ENCODE peak calls at places on chromosomes 12 and 14, in four cellular contexts. One of them, this sample, is unnamed.

GRCh38 chr14:33985242-33985641 is 34.4 kb upstream of the EGLN3 start:
- DNase-seq in astrocyte: no peak
- DNase-seq in mucosa of descending colon: no peak
- DNase-seq in heart right ventricle: no peak
- DNase-seq in this sample: no peak

GRCh38 chr12:109772622-109773321 is 59.1 kb downstream of the FAM222A start:
- DNase-seq in astrocyte: no peak
- DNase-seq in mucosa of descending colon: no peak
- DNase-seq in heart right ventricle: no peak
- DNase-seq in this sample: no peak

GRCh38 chr14:30223966-30224365 is 296.3 kb upstream of the PRKD1 start:
- DNase-seq in astrocyte: no peak
- DNase-seq in mucosa of descending colon: no peak
- DNase-seq in heart right ventricle: no peak
- DNase-seq in this sample: peak; percentile 4

GRCh38 chr12:57546438-57547365 is at the start of gene DCTN2:
- DNase-seq in astrocyte: peak; percentile 91
- DNase-seq in mucosa of descending colon: peak; percentile 95
- DNase-seq in heart right ventricle: peak; percentile 93
- DNase-seq in this sample: peak; percentile 99

GRCh38 chr12:99367181-99367580 is 280.4 kb upstream of the GARIN6 start:
- DNase-seq in astrocyte: no peak
- DNase-seq in mucosa of descending colon: no peak
- DNase-seq in heart right ventricle: no peak
- DNase-seq in this sample: no peak

GRCh38 chr14:106378191-106378590 is 851.8 kb downstream of the TMEM121 start:
- DNase-seq in astrocyte: no peak
- DNase-seq in mucosa of descending colon: no peak
- DNase-seq in heart right ventricle: no peak
- DNase-seq in this sample: no peak

GRCh38 chr12:77070382-77071294 is 5.3 kb upstream of the E2F7 start:
- DNase-seq in astrocyte: no peak
- DNase-seq in mucosa of descending colon: no peak
- DNase-seq in heart right ventricle: no peak
- DNase-seq in this sample: no peak

GRCh38 chr12:116818948-116819832 is 62.1 kb downstream of the HRK start:
- DNase-seq in astrocyte: peak; percentile 81
- DNase-seq in mucosa of descending colon: peak; percentile 93
- DNase-seq in heart right ventricle: peak; percentile 92
- DNase-seq in this sample: peak; percentile 83

GRCh38 chr12:14605401-14605989 is 37.8 kb upstream of the PLBD1 start:
- DNase-seq in astrocyte: no peak
- DNase-seq in mucosa of descending colon: no peak
- DNase-seq in heart right ventricle: no peak
- DNase-seq in this sample: no peak

GRCh38 chr12:43789941-43790340 is 16.2 kb downstream of the TWF1 start:
- DNase-seq in astrocyte: peak; percentile 39
- DNase-seq in mucosa of descending colon: no peak
- DNase-seq in heart right ventricle: no peak
- DNase-seq in this sample: peak; percentile 1

GRCh38 chr14:31950760-31951637 is 126.1 kb upstream of the ARHGAP5 start:
- DNase-seq in astrocyte: peak; percentile 73
- DNase-seq in mucosa of descending colon: peak; percentile 85
- DNase-seq in heart right ventricle: peak; percentile 56
- DNase-seq in this sample: peak; percentile 77

GRCh38 chr12:25248137-25248536 is 2.6 kb downstream of the KRAS start:
- DNase-seq in astrocyte: no peak
- DNase-seq in mucosa of descending colon: no peak
- DNase-seq in heart right ventricle: no peak
- DNase-seq in this sample: no peak
- H3K4me3 ChIP-seq in astrocyte: no peak overlapping the region
- H3K4me3 ChIP-seq in mucosa of descending colon: no peak overlapping the region
- H3K4me3 ChIP-seq in heart right ventricle: no peak overlapping the region
- H3K4me3 ChIP-seq in this sample: no peak overlapping the region

DNA sequence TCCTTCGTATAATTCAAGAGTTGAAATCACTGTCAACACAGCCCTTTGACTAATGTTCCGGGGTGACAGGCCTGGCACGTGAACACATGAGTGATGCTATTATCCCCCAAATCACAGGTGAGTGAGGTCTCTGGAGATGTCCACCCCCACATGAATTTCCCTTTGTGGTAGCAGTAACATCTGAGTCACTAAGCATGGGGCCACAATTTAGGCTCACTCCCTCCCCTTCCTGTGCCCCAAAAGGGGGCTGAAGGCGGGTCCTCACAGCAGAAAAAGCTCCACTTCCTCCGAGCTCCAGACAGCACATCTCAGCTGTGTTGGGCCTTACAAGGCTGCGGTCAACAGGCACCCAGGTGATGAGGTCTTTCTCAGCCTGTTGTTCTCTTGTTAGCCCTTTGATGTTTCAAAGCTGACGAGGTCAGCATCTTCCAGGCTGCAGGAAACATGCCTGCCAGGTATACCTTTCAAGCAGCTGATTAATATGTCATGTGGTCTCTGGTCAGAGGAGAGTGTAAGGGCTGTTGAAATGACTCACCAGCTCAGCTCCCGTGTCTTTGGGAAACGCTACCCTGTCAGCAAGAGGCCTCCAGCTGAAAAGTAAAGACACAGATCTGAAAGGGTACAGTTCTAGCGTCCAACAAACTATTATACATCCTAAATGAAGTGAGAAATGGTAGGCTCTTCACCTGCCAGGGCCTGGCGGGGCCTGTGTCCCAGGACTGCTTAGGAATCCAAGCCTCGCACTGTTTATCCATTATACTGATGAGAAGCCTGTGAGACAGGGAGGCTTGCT is 107.3 kb downstream of the ZFP36L1 start:
- DNase-seq in astrocyte: peak; percentile 92
- DNase-seq in mucosa of descending colon: peak; percentile 51
- DNase-seq in heart right ventricle: no peak
- DNase-seq in this sample: peak; percentile 65
- H3K4me1 ChIP-seq in astrocyte: peaks cover 57% of the 10 kb centered on the region
- H3K4me1 ChIP-seq in mucosa of descending colon: peaks cover 5% of the 10 kb centered on the region
- H3K4me1 ChIP-seq in heart right ventricle: peaks cover 52% of the 10 kb centered on the region
- H3K4me1 ChIP-seq in this sample: no peaks in the 10 kb centered on the region

GRCh38 chr14:102509744-102510615 is at the start of gene ANKRD9:
- DNase-seq in astrocyte: peak; percentile 73
- DNase-seq in mucosa of descending colon: peak; percentile 97
- DNase-seq in heart right ventricle: peak; percentile 97
- DNase-seq in this sample: peak; percentile 94

GRCh38 chr14:102508774-102509743 is 517 bp downstream of the ANKRD9 start:
- DNase-seq in astrocyte: no peak
- DNase-seq in mucosa of descending colon: peak; percentile 83
- DNase-seq in heart right ventricle: peak; percentile 77
- DNase-seq in this sample: peak; percentile 68

GRCh38 chr14:102512713-102513373 is 3.3 kb upstream of the ANKRD9 start:
- DNase-seq in astrocyte: no peak
- DNase-seq in mucosa of descending colon: no peak
- DNase-seq in heart right ventricle: no peak
- DNase-seq in this sample: no peak

GRCh38 chr14:102511538-102511937 is 2.0 kb upstream of the ANKRD9 start:
- DNase-seq in astrocyte: no peak
- DNase-seq in mucosa of descending colon: peak; percentile 76
- DNase-seq in heart right ventricle: no peak
- DNase-seq in this sample: peak; percentile 93

DNA sequence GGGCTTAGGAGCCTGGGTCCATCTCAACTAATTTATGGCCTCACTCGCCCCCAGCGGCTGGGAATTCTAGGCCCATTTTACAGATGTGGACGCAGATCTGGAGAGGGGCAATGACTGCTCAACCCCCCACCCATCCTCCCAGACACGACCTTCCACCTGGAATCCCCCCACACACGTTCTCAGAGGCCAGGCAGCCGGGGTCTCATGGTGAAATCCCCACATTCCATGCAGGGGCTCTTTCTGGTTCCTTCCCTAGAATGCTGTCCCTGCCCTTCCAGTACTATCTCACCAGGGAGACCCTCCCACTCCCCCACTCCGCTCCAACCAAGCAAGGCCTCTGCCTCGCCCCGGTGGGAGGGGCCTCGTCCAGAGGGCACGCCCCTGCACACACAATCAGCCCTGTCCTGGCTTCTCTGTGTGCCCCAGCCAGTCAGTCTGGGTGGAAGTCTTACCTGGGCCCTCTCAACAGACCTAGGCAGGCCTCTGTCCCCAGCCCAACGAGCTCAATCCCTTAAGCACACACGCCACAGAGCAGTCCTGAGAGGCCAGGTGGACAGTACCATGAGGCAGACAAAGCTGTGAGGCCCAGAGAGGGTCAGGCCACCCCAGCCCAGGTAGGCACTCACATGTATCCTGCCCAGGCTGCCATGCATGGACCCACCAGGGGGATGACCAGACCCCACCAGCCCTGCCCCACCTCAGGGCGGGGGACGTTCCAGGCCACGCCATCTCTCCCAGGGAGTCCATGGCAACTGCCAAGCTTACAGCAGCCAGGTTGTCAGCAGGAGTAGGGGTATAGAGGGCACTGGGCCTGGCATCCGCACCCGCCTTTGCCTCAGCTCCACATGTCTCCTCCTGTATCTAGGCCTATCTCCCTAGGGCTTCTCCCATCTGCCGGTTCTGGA is 1.3 kb upstream of the ANKRD9 start:
- DNase-seq in astrocyte: no peak
- DNase-seq in mucosa of descending colon: peak; percentile 95
- DNase-seq in heart right ventricle: peak; percentile 59
- DNase-seq in this sample: peak; percentile 92
- H3K4me3 ChIP-seq in astrocyte: no peak overlapping the region
- H3K4me3 ChIP-seq in mucosa of descending colon: no peak overlapping the region
- H3K4me3 ChIP-seq in heart right ventricle: peak overlapping the region; percentile 77
- H3K4me3 ChIP-seq in this sample: no peak overlapping the region

GRCh38 chr12:21644516-21644915 is 13.1 kb downstream of the LDHB start:
- DNase-seq in astrocyte: no peak
- DNase-seq in mucosa of descending colon: no peak
- DNase-seq in heart right ventricle: no peak
- DNase-seq in this sample: no peak
- H3K4me1 ChIP-seq in astrocyte: no peaks in the 10 kb centered on the region
- H3K4me1 ChIP-seq in mucosa of descending colon: no peaks in the 10 kb centered on the region
- H3K4me1 ChIP-seq in heart right ventricle: peaks cover 76% of the 10 kb centered on the region
- H3K4me1 ChIP-seq in this sample: no peaks in the 10 kb centered on the region

DNA sequence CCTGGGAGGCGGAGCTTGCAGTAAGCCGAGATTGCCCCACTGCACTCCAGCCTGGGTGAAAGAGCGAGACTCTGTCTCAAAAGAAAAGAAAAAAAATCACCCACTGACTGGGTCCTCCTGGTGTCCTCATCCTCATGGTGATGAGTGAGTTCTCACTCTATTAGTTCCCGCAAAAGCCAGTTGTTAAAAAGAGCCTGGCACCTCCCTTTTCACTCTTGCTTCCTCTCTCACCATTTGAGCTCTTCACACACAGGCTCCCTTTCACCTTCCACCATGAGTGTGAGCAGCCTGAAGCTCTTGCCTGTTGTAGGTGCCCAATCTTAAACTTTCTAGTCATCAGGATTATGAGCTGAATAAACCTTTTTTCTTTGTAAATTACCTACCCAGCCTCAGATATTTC is 176.4 kb downstream of the SLC38A4 start:
- DNase-seq in astrocyte: no peak
- DNase-seq in mucosa of descending colon: no peak
- DNase-seq in heart right ventricle: no peak
- DNase-seq in this sample: no peak
- H3K4me3 ChIP-seq in astrocyte: no peak overlapping the region
- H3K4me3 ChIP-seq in mucosa of descending colon: no peak overlapping the region
- H3K4me3 ChIP-seq in heart right ventricle: no peak overlapping the region
- H3K4me3 ChIP-seq in this sample: no peak overlapping the region

GRCh38 chr14:50063876-50064420 is 52.4 kb downstream of the VCPKMT start:
- DNase-seq in astrocyte: no peak
- DNase-seq in mucosa of descending colon: no peak
- DNase-seq in heart right ventricle: no peak
- DNase-seq in this sample: no peak
- H3K4me1 ChIP-seq in astrocyte: peaks cover 44% of the 10 kb centered on the region
- H3K4me1 ChIP-seq in mucosa of descending colon: peaks cover 38% of the 10 kb centered on the region
- H3K4me1 ChIP-seq in heart right ventricle: peaks cover 27% of the 10 kb centered on the region
- H3K4me1 ChIP-seq in this sample: peaks cover 15% of the 10 kb centered on the region

GRCh38 chr12:51847830-51848727 is at the start of gene FIGNL2:
- DNase-seq in astrocyte: no peak
- DNase-seq in mucosa of descending colon: no peak
- DNase-seq in heart right ventricle: peak; percentile 46
- DNase-seq in this sample: no peak

GRCh38 chr12:51845451-51845850 is 3.1 kb downstream of the FIGNL2 start:
- DNase-seq in astrocyte: no peak
- DNase-seq in mucosa of descending colon: no peak
- DNase-seq in heart right ventricle: no peak
- DNase-seq in this sample: no peak

GRCh38 chr12:51846209-51846779 is 2.2 kb downstream of the FIGNL2 start:
- DNase-seq in astrocyte: no peak
- DNase-seq in mucosa of descending colon: no peak
- DNase-seq in heart right ventricle: no peak
- DNase-seq in this sample: no peak

GRCh38 chr12:51848843-51849735 is 571 bp upstream of the FIGNL2 start:
- DNase-seq in astrocyte: no peak
- DNase-seq in mucosa of descending colon: no peak
- DNase-seq in heart right ventricle: peak; percentile 36
- DNase-seq in this sample: no peak

DNA sequence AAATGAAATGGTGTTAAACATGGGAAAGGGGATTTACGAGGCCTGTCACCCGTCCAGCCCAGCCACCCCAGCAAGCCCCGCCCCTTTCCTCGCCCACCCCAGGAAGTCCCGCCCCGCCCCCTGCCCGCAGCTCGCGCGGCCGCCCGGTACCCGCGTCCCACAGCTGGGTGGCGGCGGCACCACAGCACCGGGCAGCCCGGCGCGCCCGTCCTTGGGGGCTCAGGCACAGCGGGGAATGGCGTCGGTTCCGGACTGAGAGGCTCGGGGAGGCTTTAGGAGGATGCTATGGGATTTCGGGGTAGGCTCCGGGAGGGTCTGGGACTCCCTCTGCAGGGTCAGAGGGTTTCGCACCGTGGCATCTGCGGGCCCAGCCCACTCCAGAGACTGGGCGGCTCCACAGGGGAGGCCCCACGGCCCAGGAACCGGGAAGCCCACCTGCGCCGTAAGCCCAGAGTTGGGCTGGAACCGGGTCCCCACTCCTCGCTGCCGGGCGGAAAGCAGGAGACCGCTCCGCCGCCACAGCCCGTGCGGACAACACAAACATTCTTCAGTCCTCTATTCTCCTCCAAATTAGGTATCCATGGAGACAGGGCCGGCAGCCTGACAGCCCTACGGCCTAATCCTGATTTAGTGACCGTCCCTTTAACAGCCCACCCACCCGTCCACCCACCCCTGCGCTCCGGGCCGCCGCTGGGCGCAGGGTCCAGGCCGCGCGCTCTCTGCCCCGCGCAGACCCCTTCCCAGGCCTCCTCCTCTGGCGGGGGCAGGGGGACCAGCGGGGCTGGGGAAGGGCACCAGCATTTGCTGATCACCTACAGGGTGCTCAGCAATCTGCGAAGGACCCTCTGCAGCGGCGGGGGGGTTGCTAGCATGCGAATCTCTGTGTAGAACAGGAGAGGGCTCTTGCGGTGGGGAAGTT is 1.3 kb downstream of the FIGNL2 start:
- DNase-seq in astrocyte: no peak
- DNase-seq in mucosa of descending colon: peak; percentile 57
- DNase-seq in heart right ventricle: peak; percentile 70
- DNase-seq in this sample: no peak
- H3K4me3 ChIP-seq in astrocyte: peak overlapping the region; percentile 59
- H3K4me3 ChIP-seq in mucosa of descending colon: no peak overlapping the region
- H3K4me3 ChIP-seq in heart right ventricle: peak overlapping the region; percentile 63
- H3K4me3 ChIP-seq in this sample: peak overlapping the region; percentile 28

This sample was measured in small intestine.